ENCODE peak calls at places on chromosomes 6 and 20, in five cellular contexts. One of them, this sample, is unnamed.

GRCh38 chr20:53448875-53449274 is 144.8 kb downstream of the ZNF217 start:
- DNase-seq in progenitor cell of endocrine pancreas: no peak
- DNase-seq in psoas muscle: no peak
- DNase-seq in mucosa of descending colon: no peak
- DNase-seq in AG09309: no peak
- DNase-seq in this sample: no peak

GRCh38 chr20:17683218-17684076 is 1.4 kb upstream of the RRBP1 start:
- DNase-seq in psoas muscle: no peak
- DNase-seq in AG09309: no peak
- DNase-seq in mucosa of descending colon: no peak
- DNase-seq in progenitor cell of endocrine pancreas: no peak
- DNase-seq in this sample: no peak

GRCh38 chr6:20180935-20181334 is 31.3 kb downstream of the MBOAT1 start:
- DNase-seq in psoas muscle: no peak
- DNase-seq in progenitor cell of endocrine pancreas: no peak
- DNase-seq in mucosa of descending colon: no peak
- DNase-seq in AG09309: no peak
- DNase-seq in this sample: no peak

GRCh38 chr6:163460307-163460782 is 45.8 kb downstream of the QKI start:
- DNase-seq in psoas muscle: no peak
- DNase-seq in AG09309: no peak
- DNase-seq in progenitor cell of endocrine pancreas: no peak
- DNase-seq in mucosa of descending colon: no peak
- DNase-seq in this sample: no peak

GRCh38 chr6:71012871-71013456 is 56.1 kb upstream of the B3GAT2 start:
- DNase-seq in psoas muscle: no peak
- DNase-seq in mucosa of descending colon: no peak
- DNase-seq in AG09309: peak
- DNase-seq in progenitor cell of endocrine pancreas: no peak
- DNase-seq in this sample: no peak

GRCh38 chr6:84442241-84442640 is 214.8 kb upstream of the CEP162 start:
- DNase-seq in mucosa of descending colon: no peak
- DNase-seq in progenitor cell of endocrine pancreas: no peak
- DNase-seq in AG09309: no peak
- DNase-seq in psoas muscle: no peak
- DNase-seq in this sample: no peak

GRCh38 chr6:160036790-160037206 is 67.9 kb downstream of the IGF2R start:
- DNase-seq in AG09309: peak
- DNase-seq in mucosa of descending colon: no peak
- DNase-seq in psoas muscle: no peak
- DNase-seq in progenitor cell of endocrine pancreas: no peak
- DNase-seq in this sample: no peak

GRCh38 chr6:27811383-27811782 is 100.8 kb downstream of the OR2B2 start:
- DNase-seq in AG09309: no peak
- DNase-seq in mucosa of descending colon: no peak
- DNase-seq in psoas muscle: no peak
- DNase-seq in progenitor cell of endocrine pancreas: no peak
- DNase-seq in this sample: no peak

GRCh38 chr20:31722388-31723281 is at the start of gene BCL2L1:
- DNase-seq in progenitor cell of endocrine pancreas: peak
- DNase-seq in psoas muscle: peak
- DNase-seq in AG09309: no peak
- DNase-seq in mucosa of descending colon: peak
- DNase-seq in this sample: peak

GRCh38 chr20:23147964-23148720 is 62.0 kb upstream of the CD93 start:
- DNase-seq in AG09309: peak
- DNase-seq in progenitor cell of endocrine pancreas: no peak
- DNase-seq in psoas muscle: peak
- DNase-seq in mucosa of descending colon: no peak
- DNase-seq in this sample: no peak

GRCh38 chr6:36627801-36628246 is 33.7 kb downstream of the SRSF3 start:
- DNase-seq in progenitor cell of endocrine pancreas: no peak
- DNase-seq in mucosa of descending colon: peak
- DNase-seq in psoas muscle: no peak
- DNase-seq in AG09309: peak
- DNase-seq in this sample: no peak

GRCh38 chr6:34195726-34196115 is 41.0 kb upstream of the HMGA1 start:
- DNase-seq in progenitor cell of endocrine pancreas: no peak
- DNase-seq in AG09309: no peak
- DNase-seq in mucosa of descending colon: no peak
- DNase-seq in psoas muscle: no peak
- DNase-seq in this sample: no peak

GRCh38 chr6:83974409-83975050 is 59.0 kb upstream of the MRAP2 start:
- DNase-seq in progenitor cell of endocrine pancreas: no peak
- DNase-seq in mucosa of descending colon: no peak
- DNase-seq in AG09309: no peak
- DNase-seq in psoas muscle: no peak
- DNase-seq in this sample: no peak

GRCh38 chr20:25220021-25220730 is 24.7 kb downstream of the ENTPD6 start:
- DNase-seq in psoas muscle: no peak
- DNase-seq in progenitor cell of endocrine pancreas: no peak
- DNase-seq in mucosa of descending colon: peak
- DNase-seq in AG09309: no peak
- DNase-seq in this sample: no peak

GRCh38 chr20:9532069-9532809 is 17.8 kb downstream of the LAMP5 start:
- DNase-seq in psoas muscle: no peak
- DNase-seq in mucosa of descending colon: no peak
- DNase-seq in progenitor cell of endocrine pancreas: no peak
- DNase-seq in AG09309: no peak
- DNase-seq in this sample: no peak

GRCh38 chr6:83546636-83547035 is 34.3 kb downstream of the PRSS35 start:
- DNase-seq in mucosa of descending colon: peak
- DNase-seq in psoas muscle: no peak
- DNase-seq in AG09309: no peak
- DNase-seq in progenitor cell of endocrine pancreas: no peak
- DNase-seq in this sample: no peak

GRCh38 chr20:36017034-36017951 is 48.9 kb downstream of the CNBD2 start:
- DNase-seq in psoas muscle: no peak
- DNase-seq in AG09309: peak
- DNase-seq in progenitor cell of endocrine pancreas: no peak
- DNase-seq in mucosa of descending colon: no peak
- DNase-seq in this sample: no peak

GRCh38 chr6:130625825-130626500 is 201.2 kb upstream of the SMLR1 start:
- DNase-seq in mucosa of descending colon: no peak
- DNase-seq in AG09309: peak
- DNase-seq in progenitor cell of endocrine pancreas: no peak
- DNase-seq in psoas muscle: no peak
- DNase-seq in this sample: no peak

GRCh38 chr6:151452750-151453427 is 963 bp upstream of the RMND1 start:
- DNase-seq in psoas muscle: peak
- DNase-seq in progenitor cell of endocrine pancreas: no peak
- DNase-seq in AG09309: no peak
- DNase-seq in mucosa of descending colon: no peak
- DNase-seq in this sample: no peak

GRCh38 chr6:162615016-162615717 is 112.4 kb downstream of the PRKN start:
- DNase-seq in progenitor cell of endocrine pancreas: no peak
- DNase-seq in psoas muscle: no peak
- DNase-seq in mucosa of descending colon: no peak
- DNase-seq in AG09309: no peak
- DNase-seq in this sample: no peak

GRCh38 chr6:169801396-169802160 is 50.2 kb downstream of the ERMARD start:
- DNase-seq in progenitor cell of endocrine pancreas: no peak
- DNase-seq in psoas muscle: no peak
- DNase-seq in mucosa of descending colon: no peak
- DNase-seq in AG09309: no peak
- DNase-seq in this sample: no peak

GRCh38 chr6:2940010-2940850 is 31.1 kb downstream of the SERPINB6 start:
- DNase-seq in mucosa of descending colon: no peak
- DNase-seq in AG09309: no peak
- DNase-seq in progenitor cell of endocrine pancreas: no peak
- DNase-seq in psoas muscle: no peak
- DNase-seq in this sample: peak

GRCh38 chr6:18990313-18990978 is 603.3 kb downstream of the RNF144B start:
- DNase-seq in mucosa of descending colon: peak
- DNase-seq in progenitor cell of endocrine pancreas: peak
- DNase-seq in psoas muscle: peak
- DNase-seq in AG09309: no peak
- DNase-seq in this sample: peak

GRCh38 chr20:62739581-62740285 is 31.1 kb downstream of the NTSR1 start:
- DNase-seq in progenitor cell of endocrine pancreas: no peak
- DNase-seq in AG09309: no peak
- DNase-seq in mucosa of descending colon: peak
- DNase-seq in psoas muscle: peak
- DNase-seq in this sample: no peak

GRCh38 chr6:169702640-169703246 is 817 bp downstream of the C6orf120 start:
- DNase-seq in psoas muscle: no peak
- DNase-seq in AG09309: no peak
- DNase-seq in progenitor cell of endocrine pancreas: peak
- DNase-seq in mucosa of descending colon: peak
- DNase-seq in this sample: no peak

GRCh38 chr6:152309648-152310047 is 327.5 kb downstream of the SYNE1 start:
- DNase-seq in mucosa of descending colon: peak
- DNase-seq in AG09309: no peak
- DNase-seq in progenitor cell of endocrine pancreas: no peak
- DNase-seq in psoas muscle: no peak
- DNase-seq in this sample: no peak

GRCh38 chr6:115071962-115072361 is 729.1 kb upstream of the HS3ST5 start:
- DNase-seq in psoas muscle: no peak
- DNase-seq in progenitor cell of endocrine pancreas: no peak
- DNase-seq in AG09309: no peak
- DNase-seq in mucosa of descending colon: no peak
- DNase-seq in this sample: no peak

GRCh38 chr20:55583036-55583435 is 422.3 kb downstream of the CBLN4 start:
- DNase-seq in psoas muscle: no peak
- DNase-seq in mucosa of descending colon: no peak
- DNase-seq in progenitor cell of endocrine pancreas: no peak
- DNase-seq in AG09309: no peak
- DNase-seq in this sample: no peak

GRCh38 chr20:59463541-59463940 is 140.8 kb upstream of the PHACTR3 start:
- DNase-seq in psoas muscle: no peak
- DNase-seq in AG09309: no peak
- DNase-seq in progenitor cell of endocrine pancreas: no peak
- DNase-seq in mucosa of descending colon: no peak
- DNase-seq in this sample: no peak

GRCh38 chr6:119343167-119343566 is 6.4 kb downstream of the MAN1A1 start:
- DNase-seq in psoas muscle: no peak
- DNase-seq in mucosa of descending colon: no peak
- DNase-seq in AG09309: no peak
- DNase-seq in progenitor cell of endocrine pancreas: no peak
- DNase-seq in this sample: no peak

GRCh38 chr20:37417857-37418501 is 72.0 kb downstream of the SRC start:
- DNase-seq in mucosa of descending colon: peak
- DNase-seq in progenitor cell of endocrine pancreas: no peak
- DNase-seq in psoas muscle: no peak
- DNase-seq in AG09309: no peak
- DNase-seq in this sample: no peak
- TF ChIP-seq CTCF in mucosa of descending colon: no peak
- TF ChIP-seq CTCF in progenitor cell of endocrine pancreas: no peak
- TF ChIP-seq CTCF in psoas muscle: no peak
- TF ChIP-seq CTCF in AG09309: peak
- TF ChIP-seq CTCF in this sample: no peak

DNA sequence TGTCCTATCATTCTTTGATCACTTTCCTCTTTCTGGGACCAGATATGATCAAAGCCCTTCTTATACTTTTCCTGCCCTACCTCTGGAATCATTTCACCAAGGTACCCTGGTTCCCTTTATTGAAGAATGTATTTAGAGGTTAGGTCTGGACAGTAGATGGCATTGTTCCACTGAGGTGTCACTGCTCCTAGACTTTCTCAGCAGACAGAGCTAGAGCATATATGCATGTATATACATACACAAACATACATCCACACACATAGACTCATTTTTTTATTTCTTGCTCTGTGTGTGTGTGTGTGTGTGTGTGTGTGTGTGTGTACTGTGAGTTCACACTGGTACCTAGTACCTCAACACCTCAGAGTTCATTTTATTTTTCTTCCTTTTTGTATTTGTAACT is 40.9 kb downstream of the PTPRA start:
- DNase-seq in AG09309: no peak
- DNase-seq in mucosa of descending colon: no peak
- DNase-seq in psoas muscle: no peak
- DNase-seq in progenitor cell of endocrine pancreas: no peak
- DNase-seq in this sample: no peak
- TF ChIP-seq CTCF in AG09309: no peak
- TF ChIP-seq CTCF in mucosa of descending colon: no peak
- TF ChIP-seq CTCF in psoas muscle: no peak
- TF ChIP-seq CTCF in progenitor cell of endocrine pancreas: peak
- TF ChIP-seq CTCF in this sample: no peak

DNA sequence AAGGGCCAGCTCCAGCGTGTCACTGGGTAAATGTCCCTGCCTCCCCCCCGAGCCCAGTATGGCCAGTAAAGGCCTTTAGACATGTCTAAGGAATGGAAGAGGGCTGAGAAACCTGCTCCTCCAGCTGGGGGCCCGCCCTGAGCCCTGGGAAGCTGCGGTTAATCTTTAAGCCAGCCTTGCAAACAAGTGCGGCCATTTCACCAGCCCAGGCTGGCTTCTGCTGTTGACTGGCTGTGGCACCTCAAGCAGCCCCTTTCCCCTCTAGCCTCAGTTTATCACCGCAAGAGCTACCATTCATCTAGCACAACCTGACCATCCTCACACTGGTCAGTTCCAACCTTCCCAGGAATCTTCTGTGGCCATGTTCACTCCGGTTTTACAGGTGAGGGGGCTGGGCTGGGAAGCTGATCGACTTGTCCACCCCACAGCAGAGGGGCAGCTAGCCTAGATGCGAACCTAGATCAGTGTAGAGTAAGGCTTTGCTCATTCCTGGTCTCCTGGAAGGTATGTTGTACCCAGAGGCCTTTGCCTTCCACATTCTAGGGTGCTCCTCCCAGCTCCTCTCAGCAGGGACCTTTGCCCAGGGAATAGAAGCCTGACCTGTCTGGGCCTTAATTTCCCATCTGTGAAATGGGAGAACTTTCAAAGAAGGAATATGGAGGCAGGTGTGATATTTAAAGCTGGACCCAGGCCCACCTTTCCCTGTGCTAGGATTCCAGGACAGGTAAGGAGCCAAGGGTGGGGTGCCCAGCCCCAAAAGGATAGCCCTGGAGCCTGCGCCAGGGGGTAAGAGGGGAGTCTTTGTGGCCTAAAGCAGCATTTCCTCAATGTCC is 1.2 kb upstream of the SRC start:
- DNase-seq in psoas muscle: no peak
- DNase-seq in progenitor cell of endocrine pancreas: peak
- DNase-seq in AG09309: no peak
- DNase-seq in mucosa of descending colon: peak
- DNase-seq in this sample: no peak
- TF ChIP-seq CTCF in psoas muscle: no peak
- TF ChIP-seq CTCF in progenitor cell of endocrine pancreas: no peak
- TF ChIP-seq CTCF in AG09309: no peak
- TF ChIP-seq CTCF in mucosa of descending colon: no peak
- TF ChIP-seq CTCF in this sample: no peak

GRCh38 chr6:90409700-90410099 is 113.1 kb upstream of the BACH2 start:
- DNase-seq in AG09309: no peak
- DNase-seq in mucosa of descending colon: no peak
- DNase-seq in progenitor cell of endocrine pancreas: no peak
- DNase-seq in psoas muscle: no peak
- DNase-seq in this sample: no peak

GRCh38 chr6:90403489-90404381 is 107.1 kb upstream of the BACH2 start:
- DNase-seq in AG09309: no peak
- DNase-seq in psoas muscle: peak
- DNase-seq in mucosa of descending colon: no peak
- DNase-seq in progenitor cell of endocrine pancreas: no peak
- DNase-seq in this sample: peak

GRCh38 chr6:90406957-90407356 is 110.3 kb upstream of the BACH2 start:
- DNase-seq in progenitor cell of endocrine pancreas: no peak
- DNase-seq in psoas muscle: no peak
- DNase-seq in mucosa of descending colon: no peak
- DNase-seq in AG09309: no peak
- DNase-seq in this sample: no peak

GRCh38 chr6:90402831-90403192 is 106.2 kb upstream of the BACH2 start:
- DNase-seq in AG09309: no peak
- DNase-seq in psoas muscle: no peak
- DNase-seq in progenitor cell of endocrine pancreas: no peak
- DNase-seq in mucosa of descending colon: no peak
- DNase-seq in this sample: no peak

GRCh38 chr6:90406142-90406794 is 109.6 kb upstream of the BACH2 start:
- DNase-seq in AG09309: no peak
- DNase-seq in progenitor cell of endocrine pancreas: no peak
- DNase-seq in mucosa of descending colon: no peak
- DNase-seq in psoas muscle: no peak
- DNase-seq in this sample: no peak
- TF ChIP-seq CTCF in AG09309: no peak
- TF ChIP-seq CTCF in progenitor cell of endocrine pancreas: no peak
- TF ChIP-seq CTCF in mucosa of descending colon: no peak
- TF ChIP-seq CTCF in psoas muscle: no peak
- TF ChIP-seq CTCF in this sample: no peak

This sample was measured in mesothelial cell of epicardium.